ENCODE peak calls at places on chromosomes 5 and 9, in eight cellular contexts. W, U, H, S, T, I, D and K are unnamed samples.

GRCh38 chr5:169003721-169004481 is 297.0 kb downstream of the SLIT3 start:
- DNase-seq in T (peak; percentile 51), S (no peak), D (no peak), I (peak; percentile 48), U (no peak), W (peak; percentile 49), H (no peak), K (no peak)

GRCh38 chr5:5475967-5476366 is 53.5 kb downstream of the ICE1 start:
- DNase-seq in S (no peak), H (no peak), D (no peak), W (no peak), I (no peak), U (no peak), T (no peak), K (no peak)

GRCh38 chr5:118937393-118938061 is 50.8 kb downstream of the DTWD2 start:
- DNase-seq in I (no peak), D (no peak), H (no peak), T (no peak), U (peak; percentile 10), S (no peak), W (no peak), K (no peak)

GRCh38 chr5:126014691-126015090 is 408.5 kb upstream of the GRAMD2B start:
- DNase-seq in D (no peak), U (no peak), H (no peak), I (no peak), W (no peak), T (no peak), S (no peak), K (no peak)

GRCh38 chr9:28808042-28808441 is 1234.8 kb upstream of the C9orf72 start:
- DNase-seq in T (no peak), S (no peak), D (no peak), U (no peak), H (no peak), I (no peak), W (no peak), K (no peak)

GRCh38 chr9:93064392-93065124 is 6.1 kb downstream of the SUSD3 start:
- DNase-seq in T (no peak), I (no peak), W (no peak), H (no peak), U (peak; percentile 79), D (no peak), S (peak; percentile 82), K (peak; percentile 70)

GRCh38 chr5:93582677-93583524 is at the start of gene NR2F1:
- DNase-seq in W (peak; percentile 83), D (peak; percentile 99), U (peak; percentile 27), S (no peak), I (peak; percentile 87), H (peak; percentile 92), T (no peak), K (no peak)

GRCh38 chr5:77258652-77259051 is 48.2 kb downstream of the PDE8B start:
- DNase-seq in W (no peak), T (no peak), D (no peak), U (no peak), H (no peak), S (no peak), I (no peak), K (no peak)

GRCh38 chr5:179870403-179870903 is 11.8 kb upstream of the MRNIP start:
- DNase-seq in H (peak; percentile 81), T (peak; percentile 98), D (peak; percentile 54), I (peak; percentile 62), W (peak; percentile 74), S (no peak), U (peak; percentile 28), K (peak; percentile 80)

GRCh38 chr5:159316519-159317383 is 13.5 kb downstream of the IL12B start:
- DNase-seq in D (peak; percentile 51), S (no peak), H (peak; percentile 61), I (no peak), T (peak; percentile 60), U (peak; percentile 39), W (no peak), K (no peak)

GRCh38 chr5:158178535-158178934 is 319.6 kb upstream of the CLINT1 start:
- DNase-seq in I (no peak), D (no peak), U (no peak), W (no peak), H (no peak), T (no peak), S (no peak), K (no peak)

GRCh38 chr9:118459832-118460425 is 755.7 kb downstream of the TLR4 start:
- DNase-seq in U (peak; percentile 68), S (no peak), D (no peak), W (no peak), H (no peak), T (no peak), I (no peak), K (no peak)

GRCh38 chr9:136326777-136327312 is 494 bp upstream of the GPSM1 start:
- DNase-seq in T (no peak), W (no peak), D (no peak), U (no peak), H (no peak), I (no peak), S (no peak), K (no peak)

GRCh38 chr5:73204302-73204701 is 31.3 kb downstream of the TMEM174 start:
- DNase-seq in S (no peak), W (no peak), D (no peak), T (no peak), I (no peak), U (peak; percentile 42), H (no peak), K (no peak)

GRCh38 chr5:39440964-39441363 is 16.2 kb upstream of the DAB2 start:
- DNase-seq in T (no peak), H (no peak), U (no peak), I (no peak), W (no peak), S (no peak), D (peak; percentile 22), K (no peak)

GRCh38 chr9:131404581-131404980 is 10.7 kb downstream of the PRRC2B start:
- DNase-seq in I (no peak), S (no peak), U (no peak), D (no peak), W (no peak), H (no peak), T (no peak), K (no peak)

GRCh38 chr9:15104826-15105420 is 194.7 kb upstream of the FREM1 start:
- DNase-seq in U (peak; percentile 52), T (peak; percentile 66), H (peak; percentile 41), I (no peak), D (peak; percentile 51), S (peak; percentile 5), W (no peak), K (no peak)

GRCh38 chr5:63727583-63727982 is 234.7 kb downstream of the HTR1A start:
- DNase-seq in H (no peak), I (no peak), D (no peak), W (no peak), U (no peak), T (no peak), S (no peak), K (no peak)

GRCh38 chr5:63726491-63726890 is 235.8 kb downstream of the HTR1A start:
- DNase-seq in U (no peak), H (no peak), I (no peak), W (no peak), D (no peak), T (no peak), S (no peak), K (no peak)
- H3K27me3 ChIP-seq in U (no peaks in the 10 kb centered on the region), H (no peaks in the 10 kb centered on the region), I (no peaks in the 10 kb centered on the region), W (no peaks in the 10 kb centered on the region), D (no peaks in the 10 kb centered on the region), T (no peaks in the 10 kb centered on the region), S (no peaks in the 10 kb centered on the region), K (no peaks in the 10 kb centered on the region)

GRCh38 chr5:107570805-107571531 is 99.8 kb downstream of the EFNA5 start:
- DNase-seq in I (no peak), W (no peak), U (peak; percentile 67), S (no peak), D (peak; percentile 95), H (no peak), T (no peak), K (no peak)
- H3K4me1 ChIP-seq in I (peaks cover 3% of the 10 kb centered on the region), W (peaks cover 5% of the 10 kb centered on the region), U (no peaks in the 10 kb centered on the region), S (peaks cover 3% of the 10 kb centered on the region), D (peaks cover 32% of the 10 kb centered on the region), H (peaks cover 22% of the 10 kb centered on the region), T (peaks cover 38% of the 10 kb centered on the region), K (no peaks in the 10 kb centered on the region)

GRCh38 chr5:141366016-141366896 is 2.3 kb downstream of the PCDHGA5 start:
- DNase-seq in T (no peak), W (no peak), D (no peak), I (no peak), S (no peak), U (no peak), H (no peak), K (no peak)

GRCh38 chr5:141374627-141375026 is 936 bp downstream of the PCDHGA6 start:
- DNase-seq in D (no peak), T (no peak), U (no peak), I (no peak), H (no peak), W (no peak), S (no peak), K (no peak)

GRCh38 chr5:141371572-141372475 is 1.8 kb downstream of the PCDHGB3 start:
- DNase-seq in I (no peak), D (no peak), S (no peak), U (no peak), H (no peak), W (no peak), T (no peak), K (no peak)

GRCh38 chr5:141373673-141374317 is at the start of gene PCDHGA6:
- DNase-seq in T (no peak), U (no peak), W (no peak), I (no peak), D (peak; percentile 49), H (no peak), S (no peak), K (no peak)

GRCh38 chr5:141369994-141370848 is at the start of gene PCDHGB3:
- DNase-seq in D (peak; percentile 40), I (no peak), T (no peak), S (no peak), U (no peak), H (peak; percentile 32), W (no peak), K (no peak)
- H3K9me3 ChIP-seq in D (peaks cover under 1% of the 10 kb centered on the region), I (peaks cover 95% of the 10 kb centered on the region), T (no peaks in the 10 kb centered on the region), S (peaks cover 5% of the 10 kb centered on the region), U (peaks cover 2% of the 10 kb centered on the region), H (peaks cover 38% of the 10 kb centered on the region), W (peaks cover 45% of the 10 kb centered on the region), K (peaks cover 45% of the 10 kb centered on the region)

DNA sequence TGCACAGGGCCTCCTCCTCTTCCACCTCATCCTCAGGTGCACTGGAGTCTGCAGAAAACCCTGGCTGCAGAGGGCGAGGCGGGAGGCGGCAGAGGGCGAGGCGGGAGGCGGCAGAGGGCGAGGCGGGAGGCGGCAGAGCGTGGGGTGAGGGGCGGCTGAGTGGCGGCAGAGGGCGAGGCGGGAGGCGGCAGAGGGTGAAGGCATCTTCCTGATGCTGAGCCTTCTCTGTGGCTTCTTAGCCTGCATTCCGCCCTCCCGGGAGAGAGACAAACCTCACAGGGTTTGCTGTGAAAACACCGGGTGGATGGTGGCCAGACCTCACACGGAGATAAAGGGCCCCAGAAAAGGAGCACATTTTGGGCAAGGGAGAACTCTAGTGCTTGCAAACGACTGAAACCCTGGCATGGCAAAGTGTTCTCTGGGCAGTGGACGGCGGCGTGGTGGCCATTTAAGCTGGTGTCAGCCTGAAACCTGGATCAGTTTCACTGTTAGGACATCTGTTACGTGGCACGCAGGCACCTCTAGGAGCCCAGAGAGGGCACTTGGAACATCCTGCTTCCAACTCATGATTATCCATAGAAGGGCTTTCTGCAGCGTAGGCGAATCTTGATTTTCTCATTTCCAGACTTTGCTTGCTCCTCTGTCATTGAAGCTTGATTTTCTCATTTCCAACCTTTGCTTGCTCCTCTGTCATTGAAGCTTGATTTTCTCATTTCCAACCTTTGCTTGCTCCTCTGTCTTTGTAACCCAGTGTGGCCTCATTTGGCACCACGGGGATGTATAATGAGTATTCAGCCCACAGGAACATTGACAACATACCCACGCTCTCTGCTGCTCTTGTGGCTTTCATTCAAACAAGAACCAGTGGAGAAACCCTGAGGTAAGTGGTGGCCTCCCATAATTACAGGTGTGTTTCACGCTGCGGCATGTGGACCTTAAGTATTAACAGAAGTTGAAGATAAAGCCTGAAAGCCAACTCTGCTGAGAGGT is 16.3 kb upstream of the PLEKHG4B start:
- DNase-seq in T (no peak), S (no peak), H (no peak), W (no peak), U (no peak), I (no peak), D (no peak), K (no peak)
- H3K27me3 ChIP-seq in T (no peaks in the 10 kb centered on the region), S (no peaks in the 10 kb centered on the region), H (no peaks in the 10 kb centered on the region), W (no peaks in the 10 kb centered on the region), U (peaks cover 4% of the 10 kb centered on the region), I (no peaks in the 10 kb centered on the region), D (peaks cover 2% of the 10 kb centered on the region), K (no peaks in the 10 kb centered on the region)